ENCODE peak calls at places on chromosomes 4 and X, in eight cellular contexts. S is OCI-LY7, V is hepatocyte, Y is GM23248, E is HCT116, R is PC-3, T is SK-N-SH, W is MM.1S. F is an unnamed sample.

GRCh38 chr4:103075435-103075893 is 1.1 kb downstream of the SLC9B2 start:
- DNase-seq in W (peak), S (no peak), E (peak), Y (peak), R (peak), T (peak), V (peak), F (no peak)

GRCh38 chr4:95556460-95556859 is 7.7 kb upstream of the UNC5C start:
- DNase-seq in S (no peak), E (peak), Y (no peak), R (no peak), T (no peak), V (no peak), W (no peak), F (no peak)

GRCh38 chrX:15911729-15912550 is 57.3 kb upstream of the AP1S2 start:
- DNase-seq in S (no peak), W (no peak), E (no peak), V (no peak), R (peak), Y (peak), T (no peak), F (no peak)

GRCh38 chr4:150318527-150318926 is 240.3 kb downstream of the DCLK2 start:
- DNase-seq in E (no peak), S (no peak), T (no peak), R (no peak), V (no peak), W (no peak), Y (no peak), F (no peak)

GRCh38 chrX:54808109-54808604 is 612 bp downstream of the MAGED2 start:
- DNase-seq in R (no peak), E (peak), Y (peak), S (no peak), W (peak), V (peak), T (peak), F (peak)

GRCh38 chrX:133414399-133415275 is 652 bp downstream of the GPC4 start:
- DNase-seq in S (no peak), E (no peak), Y (peak), V (peak), W (peak), T (peak), R (peak), F (peak)

GRCh38 chr4:138772366-138772765 is 243.2 kb upstream of the NOCT start:
- DNase-seq in W (no peak), T (no peak), R (no peak), S (no peak), E (no peak), Y (no peak), V (no peak), F (no peak)

GRCh38 chrX:154372612-154373022 is 1.8 kb downstream of the FLNA start:
- DNase-seq in Y (peak), T (no peak), R (no peak), S (no peak), W (no peak), E (no peak), V (no peak), F (no peak)

GRCh38 chr4:155666701-155667537 is at the start of gene GUCY1A1:
- DNase-seq in W (peak), S (no peak), R (peak), T (peak), V (peak), E (no peak), Y (peak), F (peak)

DNA sequence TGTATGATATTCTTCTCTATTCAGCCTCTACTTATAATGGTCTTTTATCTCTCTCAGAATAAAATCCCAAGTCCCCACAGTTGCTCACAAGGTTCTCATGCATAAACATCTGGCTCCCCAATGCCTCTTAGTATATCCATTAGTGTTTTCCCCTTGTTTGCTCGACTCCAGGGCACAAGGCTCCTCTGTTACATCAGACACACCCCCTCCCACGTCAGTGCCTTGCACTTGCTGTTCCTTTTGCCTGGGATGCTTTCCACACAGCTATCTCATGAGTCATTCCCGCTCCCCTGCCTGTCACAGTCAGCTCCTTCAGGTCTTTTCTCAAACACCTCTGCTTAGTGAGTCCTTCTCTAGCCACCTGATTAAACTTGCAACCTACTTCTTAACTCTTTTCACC is 260.2 kb downstream of the IL1RAPL1 start:
- DNase-seq in R (peak), E (peak), Y (no peak), S (no peak), T (no peak), W (no peak), V (peak), F (no peak)
- TF ChIP-seq EZH2phosphoT487 in R (no peak), E (no peak), Y (no peak), S (no peak), T (no peak), W (no peak), V (no peak), F (no peak)

GRCh38 chrX:81261576-81261975 is 59.7 kb downstream of the SH3BGRL start:
- DNase-seq in V (no peak), T (no peak), S (no peak), R (peak), Y (peak), E (no peak), W (no peak), F (no peak)
- TF ChIP-seq EZH2phosphoT487 in V (no peak), T (no peak), S (no peak), R (no peak), Y (no peak), E (no peak), W (no peak), F (no peak)

DNA sequence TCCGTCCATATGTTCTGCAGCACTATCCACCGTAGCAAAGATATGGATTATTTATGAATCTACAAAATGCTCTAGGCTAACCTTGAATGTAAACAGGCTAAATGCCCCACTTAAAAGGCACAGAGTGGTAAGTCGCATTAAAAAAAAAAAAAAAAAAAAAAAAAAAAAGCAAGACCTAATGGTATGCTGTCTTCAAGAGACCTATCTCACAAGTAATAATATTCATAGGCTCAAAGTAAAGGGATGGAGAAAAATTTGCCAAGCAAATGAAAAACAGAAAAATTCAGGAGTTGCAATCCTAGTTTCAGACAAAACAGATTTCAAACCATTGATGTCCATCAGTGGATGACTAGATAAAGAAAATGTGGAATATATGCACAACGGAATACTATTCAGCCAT is 139.4 kb downstream of the GLRA3 start:
- DNase-seq in S (no peak), Y (no peak), T (no peak), E (no peak), R (no peak), V (no peak), W (no peak), F (no peak)
- TF ChIP-seq EZH2phosphoT487 in S (no peak), Y (no peak), T (no peak), E (no peak), R (no peak), V (no peak), W (no peak), F (no peak)

GRCh38 chr4:114600066-114600552 is 1.5 kb downstream of the UGT8 start:
- DNase-seq in S (peak), V (no peak), E (peak), T (no peak), R (peak), W (no peak), Y (no peak), F (peak)

GRCh38 chr4:114600672-114601071 is 2.1 kb downstream of the UGT8 start:
- DNase-seq in S (no peak), T (no peak), Y (no peak), R (no peak), E (no peak), V (no peak), W (peak), F (no peak)

GRCh38 chr4:114599231-114600065 is 841 bp downstream of the UGT8 start:
- DNase-seq in W (no peak), S (peak), V (peak), E (peak), Y (peak), R (no peak), T (peak), F (peak)

GRCh38 chr4:114603455-114603854 is 4.8 kb downstream of the UGT8 start:
- DNase-seq in S (peak), V (no peak), Y (no peak), T (no peak), W (peak), R (no peak), E (no peak), F (no peak)

DNA sequence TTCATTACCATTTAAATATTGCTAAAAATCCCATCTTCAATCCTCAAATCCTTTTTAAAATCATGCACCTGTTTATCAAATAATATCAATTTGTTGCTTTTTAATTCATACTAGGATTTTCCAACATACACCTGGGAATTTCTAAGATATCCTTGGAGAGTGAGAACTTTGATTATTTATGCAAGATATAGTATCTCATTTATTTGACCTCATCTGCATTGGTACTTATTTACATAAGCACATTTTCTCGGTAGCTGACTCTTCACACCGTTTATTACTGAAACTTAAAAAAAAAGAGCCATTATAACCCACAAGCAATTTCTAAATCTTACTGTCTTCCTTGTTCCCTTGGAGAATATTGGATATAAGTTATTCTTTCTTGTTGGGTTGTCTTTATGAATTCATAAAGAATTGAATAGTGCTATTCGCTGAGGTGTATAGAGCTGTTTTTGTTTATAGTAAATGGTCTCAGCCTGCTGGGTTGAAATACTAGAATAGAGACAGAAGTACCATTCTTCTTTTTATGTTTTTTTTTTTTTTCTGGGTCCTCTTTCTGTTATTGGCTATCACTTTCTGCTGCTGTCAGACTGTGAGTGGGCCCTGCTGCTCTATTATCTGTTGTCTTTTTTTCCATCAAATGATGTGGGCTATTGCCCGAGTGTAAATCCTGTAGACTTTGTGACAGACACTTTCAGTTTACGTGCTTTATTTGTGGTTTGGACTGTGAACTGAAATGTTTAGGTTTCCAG is 2.9 kb downstream of the UGT8 start:
- DNase-seq in T (no peak), R (no peak), V (no peak), S (peak), Y (no peak), W (no peak), E (no peak), F (no peak)
- TF ChIP-seq EZH2phosphoT487 in T (no peak), R (no peak), V (no peak), S (no peak), Y (no peak), W (no peak), E (no peak), F (no peak)

GRCh38 chr4:40046311-40046980 is 10.2 kb upstream of the N4BP2 start:
- DNase-seq in T (no peak), W (no peak), E (no peak), V (peak), S (no peak), Y (peak), R (peak), F (no peak)
- TF ChIP-seq EZH2phosphoT487 in T (no peak), W (no peak), E (no peak), V (no peak), S (no peak), Y (no peak), R (no peak), F (no peak)

GRCh38 chr4:15917297-15917696 is 21.2 kb downstream of the FGFBP1 start:
- DNase-seq in W (no peak), S (no peak), E (no peak), R (no peak), Y (peak), V (no peak), T (no peak), F (no peak)

GRCh38 chr4:15918484-15919129 is 19.9 kb downstream of the FGFBP1 start:
- DNase-seq in T (peak), Y (no peak), W (no peak), V (peak), S (no peak), E (no peak), R (peak), F (no peak)

GRCh38 chr4:15921592-15921932 is 17.0 kb downstream of the FGFBP1 start:
- DNase-seq in V (no peak), Y (no peak), T (no peak), E (no peak), W (no peak), R (no peak), S (no peak), F (no peak)

GRCh38 chr4:15925830-15926229 is 12.7 kb downstream of the FGFBP1 start:
- DNase-seq in W (no peak), R (no peak), T (no peak), E (no peak), V (no peak), Y (no peak), S (no peak), F (no peak)

DNA sequence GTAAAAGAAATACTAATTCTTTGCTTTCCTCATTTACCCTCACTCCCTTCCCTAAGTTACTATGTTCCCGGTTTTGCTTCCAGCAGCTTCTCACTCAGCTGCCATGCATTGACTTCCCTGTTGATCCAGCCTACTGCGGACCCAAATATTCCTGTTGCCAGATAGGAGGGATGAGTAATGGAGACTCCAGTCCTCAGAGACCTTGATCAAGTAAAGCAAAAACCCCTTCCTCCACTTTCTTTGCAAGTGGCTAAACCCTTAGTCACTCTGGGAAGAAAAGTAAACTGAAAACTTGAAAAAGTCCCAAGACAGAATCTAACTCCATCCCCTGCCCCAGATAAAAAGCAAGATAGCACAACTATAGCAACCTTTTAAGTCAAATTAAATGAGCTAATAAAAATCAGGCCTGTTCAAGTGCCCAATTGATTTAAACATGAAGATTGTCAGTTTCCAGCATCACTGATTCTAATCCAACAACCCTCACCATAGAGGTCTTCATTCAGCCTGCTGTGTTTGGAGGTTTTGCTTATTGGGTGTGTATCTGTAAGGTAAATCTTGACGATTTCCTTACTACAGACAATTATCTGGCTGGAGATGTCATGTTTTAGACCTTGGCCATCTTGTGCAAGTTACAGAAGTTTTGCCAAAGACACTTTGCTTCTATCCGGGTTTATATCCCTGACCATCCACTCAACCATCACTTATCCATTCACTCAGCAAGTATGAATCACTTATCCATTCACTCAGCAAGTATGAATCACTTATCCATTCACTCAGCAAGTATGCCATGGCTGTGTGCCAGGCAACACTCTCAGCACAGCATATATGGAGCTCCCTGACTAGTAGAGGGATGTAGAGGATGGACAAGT is 17.6 kb downstream of the FGFBP1 start:
- DNase-seq in E (peak), R (peak), S (no peak), Y (peak), T (no peak), W (no peak), V (peak), F (no peak)
- TF ChIP-seq EZH2phosphoT487 in E (no peak), R (no peak), S (no peak), Y (no peak), T (no peak), W (no peak), V (no peak), F (no peak)

GRCh38 chr4:108763226-108763593 is 357 bp upstream of the ETNPPL start:
- DNase-seq in T (no peak), Y (no peak), V (no peak), E (no peak), S (no peak), W (no peak), R (no peak), F (no peak)
- TF ChIP-seq EZH2phosphoT487 in T (no peak), Y (no peak), V (no peak), E (no peak), S (no peak), W (no peak), R (no peak), F (no peak)

F was measured in neural progenitor cell.